ENCODE peak calls at places on chromosomes 11 and 22, in seven cellular contexts. J is RWPE2, U is left ventricle myocardium inferior, I is progenitor cell of endocrine pancreas, L is fibroblast of pulmonary artery, T is Calu3, S is neural crest cell. G is an unnamed sample.
A peak's percentile ranks its signal among the peaks of the same experiment; 100 is the strongest.

GRCh38 chr22:46050916-46051614 is 74.1 kb upstream of the WNT7B start:
- DNase-seq in T (no peak), S (no peak), I (no peak), U (peak; percentile 12), L (no peak), J (peak; percentile 45), G (peak; percentile 69)

GRCh38 chr22:19756288-19757128 is 4.1 kb upstream of the TBX1 start:
- DNase-seq in I (peak; percentile 53), L (no peak), T (peak; percentile 82), J (no peak), S (no peak), U (no peak), G (no peak)

GRCh38 chr22:39434721-39435120 is 22.1 kb upstream of the MGAT3 start:
- DNase-seq in U (no peak), L (no peak), I (no peak), S (no peak), T (no peak), J (no peak), G (no peak)

GRCh38 chr11:12133539-12134238 is 23.3 kb downstream of the MICAL2 start:
- DNase-seq in J (no peak), L (no peak), S (no peak), U (no peak), I (no peak), T (no peak), G (no peak)

GRCh38 chr11:15843309-15843857 is 513.0 kb downstream of the SOX6 start:
- DNase-seq in I (no peak), S (peak; percentile 28), T (peak; percentile 43), J (no peak), U (no peak), L (peak; percentile 28), G (no peak)

GRCh38 chr11:109858152-109858551 is 235.0 kb upstream of the ZC3H12C start:
- DNase-seq in U (no peak), J (no peak), S (no peak), L (no peak), T (no peak), I (no peak), G (no peak)

GRCh38 chr11:93291146-93291545 is 39.4 kb upstream of the DEUP1 start:
- DNase-seq in U (no peak), I (no peak), T (no peak), L (no peak), S (no peak), J (no peak), G (no peak)

GRCh38 chr11:84564180-84564866 is 1062.8 kb downstream of the DLG2 start:
- DNase-seq in S (peak; percentile 46), U (no peak), I (peak; percentile 13), T (peak; percentile 57), L (peak; percentile 68), J (no peak), G (no peak)

GRCh38 chr11:64173616-64174355 is 7.9 kb upstream of the MACROD1 start:
- DNase-seq in L (peak; percentile 29), J (no peak), U (no peak), I (no peak), S (no peak), T (no peak), G (no peak)

GRCh38 chr22:39994046-39994565 is 648 bp upstream of the FAM83F start:
- DNase-seq in L (no peak), S (no peak), U (no peak), T (no peak), I (no peak), J (no peak), G (no peak)

GRCh38 chr11:82719316-82719715 is 14.3 kb downstream of the FAM181B start:
- DNase-seq in S (no peak), L (no peak), U (no peak), T (no peak), J (no peak), I (no peak), G (no peak)

GRCh38 chr22:29265929-29266328 is 1.9 kb downstream of the RHBDD3 start:
- DNase-seq in I (no peak), T (no peak), S (no peak), L (no peak), J (no peak), U (no peak), G (no peak)

GRCh38 chr22:35172452-35172851 is 84.8 kb upstream of the HMGXB4 start:
- DNase-seq in U (no peak), I (no peak), L (no peak), J (no peak), S (no peak), T (no peak), G (no peak)

GRCh38 chr22:19984851-19985811 is 31.5 kb downstream of the ARVCF start:
- DNase-seq in S (no peak), L (no peak), U (no peak), T (no peak), I (no peak), J (no peak), G (peak; percentile 82)

GRCh38 chr11:11966826-11967668 is 41.4 kb downstream of the DKK3 start:
- DNase-seq in T (peak; percentile 82), S (peak; percentile 81), J (no peak), I (peak; percentile 59), L (peak; percentile 47), U (peak; percentile 79), G (no peak)

GRCh38 chr11:10398525-10398924 is 56.5 kb upstream of the AMPD3 start:
- DNase-seq in T (no peak), S (no peak), J (no peak), U (peak; percentile 44), I (no peak), L (no peak), G (no peak)

GRCh38 chr11:77101043-77101537 is 1.6 kb upstream of the OMP start:
- DNase-seq in I (no peak), J (no peak), T (peak; percentile 29), L (peak; percentile 46), S (no peak), U (no peak), G (no peak)

GRCh38 chr22:26671317-26672059 is 14.1 kb downstream of the MIAT start:
- DNase-seq in J (peak; percentile 78), U (no peak), S (no peak), T (peak; percentile 27), I (no peak), L (no peak), G (no peak)

GRCh38 chr11:25349537-25349936 is 852.7 kb downstream of the LUZP2 start:
- DNase-seq in U (no peak), S (no peak), L (no peak), J (no peak), T (no peak), I (no peak), G (no peak)

GRCh38 chr11:62402226-62402625 is 16.6 kb upstream of the SCGB1A1 start:
- DNase-seq in T (no peak), L (no peak), J (no peak), U (peak; percentile 63), S (no peak), I (no peak), G (peak; percentile 55)

DNA sequence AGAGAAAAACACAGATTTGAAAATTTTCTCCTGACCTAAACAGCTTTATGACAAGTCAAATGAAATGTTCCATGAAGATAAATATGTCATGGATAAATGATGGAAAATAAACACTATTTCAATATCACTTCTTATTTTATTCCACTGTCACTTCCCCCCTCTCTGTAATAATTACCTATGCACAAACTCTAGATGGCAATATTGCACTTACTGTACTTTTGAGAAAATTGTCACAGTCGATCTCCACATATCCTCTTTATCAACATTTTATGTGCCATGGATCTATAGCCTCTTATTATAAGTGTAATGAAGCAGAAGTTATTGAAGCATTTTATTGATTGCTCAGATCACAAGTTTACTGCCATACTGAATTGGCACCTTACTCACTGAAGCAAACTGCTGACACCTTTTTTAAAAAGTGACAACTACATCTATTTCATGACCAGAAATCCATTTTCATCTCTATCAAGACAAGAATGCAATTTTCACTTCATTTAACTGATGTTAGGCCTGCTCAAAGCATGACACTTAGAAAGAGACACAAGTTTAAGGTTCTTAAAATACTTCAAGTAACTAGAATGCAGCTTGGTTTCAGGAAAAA is 133.4 kb downstream of the DCDC1 start:
- DNase-seq in T (no peak), J (no peak), U (no peak), I (no peak), S (no peak), L (peak; percentile 21), G (no peak)
- TF ChIP-seq CTCF in T (no peak), J (peak; percentile 62), U (peak; percentile 51), I (no peak), S (peak; percentile 54), L (peak; percentile 50), G (peak; percentile 79)

GRCh38 chr22:44132724-44133123 is 48.0 kb upstream of the PARVG start:
- DNase-seq in L (no peak), U (no peak), S (no peak), T (no peak), I (no peak), J (no peak), G (no peak)
- TF ChIP-seq CTCF in L (no peak), U (no peak), S (no peak), T (no peak), I (no peak), J (no peak), G (no peak)

GRCh38 chr11:43576834-43577521 is 103.6 kb upstream of the HSD17B12 start:
- DNase-seq in J (no peak), U (peak; percentile 35), T (peak; percentile 51), L (peak; percentile 62), S (peak; percentile 62), I (no peak), G (no peak)
- TF ChIP-seq CTCF in J (peak; percentile 28), U (peak; percentile 46), T (no peak), L (peak; percentile 35), S (peak; percentile 46), I (peak; percentile 30), G (peak; percentile 70)

GRCh38 chr11:47981667-47982404 is 1.5 kb downstream of the PTPRJ start:
- DNase-seq in J (no peak), S (no peak), T (no peak), L (no peak), U (peak; percentile 31), I (no peak), G (no peak)

GRCh38 chr11:47979378-47980092 is 824 bp upstream of the PTPRJ start:
- DNase-seq in L (no peak), J (no peak), T (no peak), I (no peak), S (no peak), U (no peak), G (no peak)

GRCh38 chr11:47983464-47984397 is 3.4 kb downstream of the PTPRJ start:
- DNase-seq in T (no peak), S (no peak), I (no peak), L (peak; percentile 52), U (no peak), J (no peak), G (no peak)

GRCh38 chr11:47980093-47980906 is at the start of gene PTPRJ:
- DNase-seq in T (peak; percentile 52), J (no peak), S (peak; percentile 51), I (peak; percentile 55), L (peak; percentile 48), U (peak; percentile 50), G (peak; percentile 93)

DNA sequence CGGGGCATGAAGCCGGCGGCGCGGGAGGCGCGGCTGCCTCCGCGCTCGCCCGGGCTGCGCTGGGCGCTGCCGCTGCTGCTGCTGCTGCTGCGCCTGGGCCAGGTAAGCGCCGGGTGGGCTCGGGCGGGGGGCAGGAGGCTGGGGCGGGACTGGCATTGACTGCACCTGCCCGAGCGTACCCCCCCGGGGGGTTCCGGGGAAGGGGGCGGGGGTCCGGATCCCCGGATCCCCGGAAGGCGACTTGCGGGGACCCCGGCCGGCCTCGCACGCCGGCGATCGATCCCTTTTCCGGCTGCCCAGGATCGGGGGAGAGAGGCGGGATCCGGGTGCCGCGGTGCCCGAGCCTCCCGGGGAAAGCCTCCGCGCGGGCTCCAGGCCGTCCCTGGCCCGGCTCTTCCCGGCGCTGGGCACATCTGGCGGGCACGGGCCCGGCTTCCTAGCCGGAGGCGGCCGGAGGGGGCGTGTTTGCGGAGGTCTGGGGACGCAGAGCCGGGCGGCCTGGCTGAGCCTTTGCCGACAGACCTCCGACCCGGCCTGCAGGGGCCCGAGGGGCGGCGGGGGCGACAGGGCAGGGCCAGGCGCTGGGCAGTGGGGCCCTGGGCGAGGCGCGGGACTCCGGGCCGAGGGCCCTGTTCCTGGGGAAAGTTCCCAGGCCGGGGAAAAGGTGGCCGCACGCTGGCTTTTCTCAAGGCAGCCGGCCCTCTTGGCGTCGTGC is 705 bp downstream of the PTPRJ start:
- DNase-seq in I (peak; percentile 63), T (peak; percentile 62), J (no peak), L (peak; percentile 41), S (peak; percentile 63), U (peak; percentile 35), G (no peak)
- TF ChIP-seq CTCF in I (peak; percentile 27), T (no peak), J (peak; percentile 12), L (no peak), S (peak; percentile 35), U (peak; percentile 46), G (peak; percentile 61)